ENCODE peak calls at places on chromosomes 5 and 9, in seven cellular contexts. A, M, G, V, U, R and C are unnamed samples.

GRCh38 chr9:127954831-127955293 is 17.2 kb upstream of the DPM2 start:
- ATAC-seq in U (no peak), A (no peak), R (no peak), G (no peak), M (no peak), V (no peak), C (no peak)

GRCh38 chr9:128669786-128670185 is 13.1 kb upstream of the DYNC2I2 start:
- ATAC-seq in R (no peak), V (no peak), G (no peak), M (no peak), A (no peak), U (no peak), C (no peak)

GRCh38 chr9:87267701-87268100 is 230.0 kb upstream of the DAPK1 start:
- ATAC-seq in U (no peak), A (peak; percentile 73), V (no peak), G (no peak), M (no peak), R (no peak), C (no peak)

GRCh38 chr9:130858734-130859705 is 24.0 kb downstream of the ABL1 start:
- ATAC-seq in M (no peak), A (no peak), U (no peak), V (no peak), G (no peak), R (no peak), C (no peak)

GRCh38 chr5:17218353-17219005 is 1.0 kb downstream of the BASP1 start:
- ATAC-seq in R (no peak), G (no peak), U (no peak), V (no peak), M (peak; percentile 46), A (no peak), C (no peak)

GRCh38 chr5:116923344-116923743 is 348.7 kb upstream of the SEMA6A start:
- ATAC-seq in G (peak; percentile 80), A (no peak), M (no peak), V (no peak), U (no peak), R (no peak), C (no peak)

GRCh38 chr5:75964008-75964407 is 119.2 kb upstream of the SV2C start:
- ATAC-seq in G (no peak), V (no peak), U (no peak), R (no peak), M (no peak), A (no peak), C (no peak)

GRCh38 chr5:72160959-72161358 is 53.7 kb downstream of the MAP1B start:
- ATAC-seq in G (no peak), V (no peak), R (no peak), U (no peak), A (no peak), M (no peak), C (peak; percentile 58)

GRCh38 chr9:96478829-96479371 is 28.9 kb downstream of the HABP4 start:
- ATAC-seq in G (no peak), V (no peak), R (no peak), U (peak; percentile 89), M (no peak), A (no peak), C (peak; percentile 80)

GRCh38 chr9:97382099-97382718 is 29.7 kb upstream of the TDRD7 start:
- ATAC-seq in R (no peak), V (no peak), G (no peak), A (no peak), U (no peak), M (peak; percentile 64), C (no peak)

GRCh38 chr5:110402562-110402961 is 323.9 kb downstream of the TMEM232 start:
- ATAC-seq in M (no peak), A (no peak), R (no peak), G (no peak), U (no peak), V (no peak), C (no peak)

GRCh38 chr5:107951322-107951721 is 280.6 kb upstream of the EFNA5 start:
- ATAC-seq in V (no peak), R (no peak), M (no peak), G (no peak), U (no peak), A (no peak), C (no peak)

GRCh38 chr5:155943516-155944407 is 383.2 kb upstream of the SGCD start:
- ATAC-seq in V (peak; percentile 52), U (peak; percentile 87), G (peak; percentile 99), A (peak; percentile 64), M (peak; percentile 96), R (peak; percentile 58), C (peak; percentile 31)